ENCODE peak calls at places on chromosomes 12 and 14, in eight cellular contexts. One of them, this sample, is unnamed.

GRCh38 chr12:91215940-91216454 is 33.4 kb upstream of the DCN start:
- DNase-seq in heart right ventricle: no peak
- DNase-seq in stomach: no peak
- DNase-seq in WTC11: no peak
- DNase-seq in Peyer's patch: no peak
- DNase-seq in fibroblast of the aortic adventitia: peak
- DNase-seq in upper lobe of left lung: no peak
- DNase-seq in CD8-positive, alpha-beta memory T cell: no peak
- DNase-seq in this sample: no peak

GRCh38 chr14:33859306-33859705 is 91.6 kb downstream of the EGLN3 start:
- DNase-seq in CD8-positive, alpha-beta memory T cell: no peak
- DNase-seq in fibroblast of the aortic adventitia: no peak
- DNase-seq in stomach: no peak
- DNase-seq in Peyer's patch: no peak
- DNase-seq in heart right ventricle: no peak
- DNase-seq in upper lobe of left lung: no peak
- DNase-seq in WTC11: no peak
- DNase-seq in this sample: no peak

GRCh38 chr12:754871-755562 is 2.6 kb downstream of the WNK1 start:
- DNase-seq in Peyer's patch: no peak
- DNase-seq in WTC11: no peak
- DNase-seq in fibroblast of the aortic adventitia: peak
- DNase-seq in CD8-positive, alpha-beta memory T cell: peak
- DNase-seq in upper lobe of left lung: no peak
- DNase-seq in stomach: no peak
- DNase-seq in heart right ventricle: no peak
- DNase-seq in this sample: peak

GRCh38 chr12:95541436-95541835 is 9.8 kb downstream of the USP44 start:
- DNase-seq in CD8-positive, alpha-beta memory T cell: no peak
- DNase-seq in WTC11: no peak
- DNase-seq in heart right ventricle: no peak
- DNase-seq in stomach: no peak
- DNase-seq in fibroblast of the aortic adventitia: no peak
- DNase-seq in upper lobe of left lung: no peak
- DNase-seq in Peyer's patch: no peak
- DNase-seq in this sample: no peak

GRCh38 chr12:2793561-2793960 is 1.2 kb upstream of the FKBP4 start:
- DNase-seq in stomach: no peak
- DNase-seq in CD8-positive, alpha-beta memory T cell: no peak
- DNase-seq in Peyer's patch: no peak
- DNase-seq in heart right ventricle: no peak
- DNase-seq in WTC11: no peak
- DNase-seq in upper lobe of left lung: no peak
- DNase-seq in fibroblast of the aortic adventitia: no peak
- DNase-seq in this sample: no peak

GRCh38 chr12:32505067-32505466 is 105.7 kb downstream of the FGD4 start:
- DNase-seq in fibroblast of the aortic adventitia: no peak
- DNase-seq in WTC11: no peak
- DNase-seq in CD8-positive, alpha-beta memory T cell: no peak
- DNase-seq in stomach: no peak
- DNase-seq in heart right ventricle: no peak
- DNase-seq in Peyer's patch: no peak
- DNase-seq in upper lobe of left lung: no peak
- DNase-seq in this sample: no peak

GRCh38 chr12:131941987-131942341 is 7.8 kb upstream of the EP400 start:
- DNase-seq in Peyer's patch: no peak
- DNase-seq in heart right ventricle: no peak
- DNase-seq in fibroblast of the aortic adventitia: no peak
- DNase-seq in CD8-positive, alpha-beta memory T cell: no peak
- DNase-seq in upper lobe of left lung: no peak
- DNase-seq in WTC11: no peak
- DNase-seq in stomach: no peak
- DNase-seq in this sample: no peak

GRCh38 chr12:120972870-120973543 is 5.3 kb upstream of the HNF1A start:
- DNase-seq in fibroblast of the aortic adventitia: no peak
- DNase-seq in WTC11: peak
- DNase-seq in CD8-positive, alpha-beta memory T cell: no peak
- DNase-seq in stomach: no peak
- DNase-seq in Peyer's patch: no peak
- DNase-seq in upper lobe of left lung: no peak
- DNase-seq in heart right ventricle: no peak
- DNase-seq in this sample: peak

GRCh38 chr14:37124617-37125016 is 47.8 kb downstream of the SLC25A21 start:
- DNase-seq in stomach: no peak
- DNase-seq in Peyer's patch: no peak
- DNase-seq in CD8-positive, alpha-beta memory T cell: no peak
- DNase-seq in WTC11: peak
- DNase-seq in heart right ventricle: no peak
- DNase-seq in fibroblast of the aortic adventitia: no peak
- DNase-seq in upper lobe of left lung: no peak
- DNase-seq in this sample: peak

GRCh38 chr12:47214771-47215170 is 135.0 kb upstream of the AMIGO2 start:
- DNase-seq in upper lobe of left lung: no peak
- DNase-seq in heart right ventricle: no peak
- DNase-seq in CD8-positive, alpha-beta memory T cell: no peak
- DNase-seq in Peyer's patch: no peak
- DNase-seq in stomach: no peak
- DNase-seq in fibroblast of the aortic adventitia: no peak
- DNase-seq in WTC11: no peak
- DNase-seq in this sample: no peak

GRCh38 chr14:50666772-50667490 is 1.2 kb downstream of the SAV1 start:
- DNase-seq in stomach: peak
- DNase-seq in CD8-positive, alpha-beta memory T cell: no peak
- DNase-seq in upper lobe of left lung: no peak
- DNase-seq in heart right ventricle: no peak
- DNase-seq in WTC11: no peak
- DNase-seq in fibroblast of the aortic adventitia: peak
- DNase-seq in Peyer's patch: peak
- DNase-seq in this sample: peak

GRCh38 chr12:22687677-22688076 is 62.7 kb downstream of the ETNK1 start:
- DNase-seq in upper lobe of left lung: no peak
- DNase-seq in CD8-positive, alpha-beta memory T cell: no peak
- DNase-seq in WTC11: no peak
- DNase-seq in Peyer's patch: no peak
- DNase-seq in heart right ventricle: no peak
- DNase-seq in fibroblast of the aortic adventitia: peak
- DNase-seq in stomach: no peak
- DNase-seq in this sample: no peak

GRCh38 chr12:120015313-120015712 is 26.3 kb downstream of the BICDL1 start:
- DNase-seq in fibroblast of the aortic adventitia: no peak
- DNase-seq in CD8-positive, alpha-beta memory T cell: peak
- DNase-seq in upper lobe of left lung: no peak
- DNase-seq in heart right ventricle: no peak
- DNase-seq in stomach: no peak
- DNase-seq in Peyer's patch: no peak
- DNase-seq in WTC11: no peak
- DNase-seq in this sample: no peak

GRCh38 chr12:49368240-49368600 is 958 bp downstream of the SPATS2 start:
- DNase-seq in stomach: no peak
- DNase-seq in Peyer's patch: no peak
- DNase-seq in heart right ventricle: no peak
- DNase-seq in WTC11: no peak
- DNase-seq in upper lobe of left lung: no peak
- DNase-seq in CD8-positive, alpha-beta memory T cell: no peak
- DNase-seq in fibroblast of the aortic adventitia: no peak
- DNase-seq in this sample: no peak

GRCh38 chr12:7047318-7047717 is 13.2 kb upstream of the C1S start:
- DNase-seq in WTC11: no peak
- DNase-seq in Peyer's patch: no peak
- DNase-seq in upper lobe of left lung: no peak
- DNase-seq in CD8-positive, alpha-beta memory T cell: no peak
- DNase-seq in heart right ventricle: no peak
- DNase-seq in fibroblast of the aortic adventitia: no peak
- DNase-seq in stomach: no peak
- DNase-seq in this sample: no peak

GRCh38 chr12:76688627-76689026 is 75.3 kb upstream of the ZDHHC17 start:
- DNase-seq in stomach: no peak
- DNase-seq in fibroblast of the aortic adventitia: no peak
- DNase-seq in CD8-positive, alpha-beta memory T cell: no peak
- DNase-seq in upper lobe of left lung: no peak
- DNase-seq in heart right ventricle: no peak
- DNase-seq in WTC11: no peak
- DNase-seq in Peyer's patch: no peak
- DNase-seq in this sample: peak

GRCh38 chr12:643478-644292 is 19.6 kb downstream of the NINJ2 start:
- DNase-seq in CD8-positive, alpha-beta memory T cell: no peak
- DNase-seq in fibroblast of the aortic adventitia: no peak
- DNase-seq in Peyer's patch: peak
- DNase-seq in stomach: peak
- DNase-seq in heart right ventricle: peak
- DNase-seq in upper lobe of left lung: peak
- DNase-seq in WTC11: no peak
- DNase-seq in this sample: peak

GRCh38 chr14:68177728-68178127 is 358.1 kb downstream of the RAD51B start:
- DNase-seq in CD8-positive, alpha-beta memory T cell: no peak
- DNase-seq in Peyer's patch: no peak
- DNase-seq in stomach: no peak
- DNase-seq in WTC11: no peak
- DNase-seq in fibroblast of the aortic adventitia: no peak
- DNase-seq in upper lobe of left lung: no peak
- DNase-seq in heart right ventricle: no peak
- DNase-seq in this sample: no peak

GRCh38 chr14:101359221-101360044 is 201.9 kb upstream of the DIO3 start:
- DNase-seq in CD8-positive, alpha-beta memory T cell: no peak
- DNase-seq in stomach: no peak
- DNase-seq in heart right ventricle: peak
- DNase-seq in fibroblast of the aortic adventitia: no peak
- DNase-seq in Peyer's patch: no peak
- DNase-seq in upper lobe of left lung: no peak
- DNase-seq in WTC11: no peak
- DNase-seq in this sample: no peak

GRCh38 chr14:102948698-102949061 is 26.2 kb downstream of the AMN start:
- DNase-seq in Peyer's patch: no peak
- DNase-seq in heart right ventricle: no peak
- DNase-seq in WTC11: no peak
- DNase-seq in upper lobe of left lung: peak
- DNase-seq in fibroblast of the aortic adventitia: no peak
- DNase-seq in CD8-positive, alpha-beta memory T cell: no peak
- DNase-seq in stomach: no peak
- DNase-seq in this sample: no peak

GRCh38 chr14:21894003-21894897 is 220.6 kb upstream of the OR4E1 start:
- DNase-seq in fibroblast of the aortic adventitia: no peak
- DNase-seq in CD8-positive, alpha-beta memory T cell: peak
- DNase-seq in heart right ventricle: no peak
- DNase-seq in upper lobe of left lung: peak
- DNase-seq in Peyer's patch: peak
- DNase-seq in stomach: peak
- DNase-seq in WTC11: peak
- DNase-seq in this sample: peak

GRCh38 chr14:57530571-57530970 is 36.9 kb upstream of the CCDC198 start:
- DNase-seq in Peyer's patch: no peak
- DNase-seq in fibroblast of the aortic adventitia: no peak
- DNase-seq in stomach: no peak
- DNase-seq in WTC11: no peak
- DNase-seq in upper lobe of left lung: no peak
- DNase-seq in CD8-positive, alpha-beta memory T cell: no peak
- DNase-seq in heart right ventricle: no peak
- DNase-seq in this sample: no peak

GRCh38 chr14:72476657-72477499 is 417.0 kb downstream of the DPF3 start:
- DNase-seq in heart right ventricle: no peak
- DNase-seq in WTC11: no peak
- DNase-seq in upper lobe of left lung: no peak
- DNase-seq in Peyer's patch: peak
- DNase-seq in stomach: no peak
- DNase-seq in CD8-positive, alpha-beta memory T cell: peak
- DNase-seq in fibroblast of the aortic adventitia: peak
- DNase-seq in this sample: peak

GRCh38 chr14:76101980-76102379 is 49.7 kb upstream of the GPATCH2L start:
- DNase-seq in Peyer's patch: no peak
- DNase-seq in upper lobe of left lung: no peak
- DNase-seq in CD8-positive, alpha-beta memory T cell: no peak
- DNase-seq in fibroblast of the aortic adventitia: no peak
- DNase-seq in stomach: no peak
- DNase-seq in WTC11: no peak
- DNase-seq in heart right ventricle: no peak
- DNase-seq in this sample: no peak

GRCh38 chr12:108367436-108367835 is 28.3 kb upstream of the CMKLR1 start:
- DNase-seq in WTC11: no peak
- DNase-seq in Peyer's patch: no peak
- DNase-seq in stomach: no peak
- DNase-seq in CD8-positive, alpha-beta memory T cell: no peak
- DNase-seq in upper lobe of left lung: no peak
- DNase-seq in fibroblast of the aortic adventitia: no peak
- DNase-seq in heart right ventricle: no peak
- DNase-seq in this sample: no peak

GRCh38 chr12:214005-214736 is at the start of gene SLC6A12:
- DNase-seq in upper lobe of left lung: no peak
- DNase-seq in heart right ventricle: no peak
- DNase-seq in fibroblast of the aortic adventitia: no peak
- DNase-seq in CD8-positive, alpha-beta memory T cell: no peak
- DNase-seq in stomach: no peak
- DNase-seq in WTC11: no peak
- DNase-seq in Peyer's patch: no peak
- DNase-seq in this sample: no peak

GRCh38 chr14:24279301-24280186 is 8.1 kb upstream of the RABGGTA start:
- DNase-seq in WTC11: no peak
- DNase-seq in Peyer's patch: peak
- DNase-seq in upper lobe of left lung: no peak
- DNase-seq in CD8-positive, alpha-beta memory T cell: peak
- DNase-seq in fibroblast of the aortic adventitia: no peak
- DNase-seq in heart right ventricle: peak
- DNase-seq in stomach: no peak
- DNase-seq in this sample: no peak

GRCh38 chr12:116513944-116514343 is 45.2 kb upstream of the MAP1LC3B2 start:
- DNase-seq in stomach: no peak
- DNase-seq in heart right ventricle: no peak
- DNase-seq in CD8-positive, alpha-beta memory T cell: no peak
- DNase-seq in upper lobe of left lung: no peak
- DNase-seq in WTC11: no peak
- DNase-seq in Peyer's patch: no peak
- DNase-seq in fibroblast of the aortic adventitia: no peak
- DNase-seq in this sample: no peak

GRCh38 chr14:43872222-43872621 is 634.9 kb downstream of the FSCB start:
- DNase-seq in WTC11: peak
- DNase-seq in Peyer's patch: no peak
- DNase-seq in upper lobe of left lung: no peak
- DNase-seq in CD8-positive, alpha-beta memory T cell: no peak
- DNase-seq in fibroblast of the aortic adventitia: no peak
- DNase-seq in heart right ventricle: no peak
- DNase-seq in stomach: no peak
- DNase-seq in this sample: peak

GRCh38 chr12:57837779-57838562 is 8.6 kb downstream of the CTDSP2 start:
- DNase-seq in fibroblast of the aortic adventitia: peak
- DNase-seq in WTC11: peak
- DNase-seq in Peyer's patch: no peak
- DNase-seq in stomach: no peak
- DNase-seq in upper lobe of left lung: no peak
- DNase-seq in CD8-positive, alpha-beta memory T cell: no peak
- DNase-seq in heart right ventricle: peak
- DNase-seq in this sample: peak

GRCh38 chr14:90443161-90444076 is 46.6 kb downstream of the CALM1 start:
- DNase-seq in fibroblast of the aortic adventitia: no peak
- DNase-seq in stomach: no peak
- DNase-seq in WTC11: no peak
- DNase-seq in Peyer's patch: no peak
- DNase-seq in upper lobe of left lung: no peak
- DNase-seq in CD8-positive, alpha-beta memory T cell: no peak
- DNase-seq in heart right ventricle: no peak
- DNase-seq in this sample: no peak

GRCh38 chr12:39878753-39879152 is 227.1 kb downstream of the SLC2A13 start:
- DNase-seq in heart right ventricle: no peak
- DNase-seq in Peyer's patch: no peak
- DNase-seq in fibroblast of the aortic adventitia: no peak
- DNase-seq in WTC11: no peak
- DNase-seq in stomach: no peak
- DNase-seq in upper lobe of left lung: no peak
- DNase-seq in CD8-positive, alpha-beta memory T cell: no peak
- DNase-seq in this sample: peak

GRCh38 chr14:101925152-101925551 is 39.2 kb upstream of the DYNC1H1 start:
- DNase-seq in stomach: no peak
- DNase-seq in fibroblast of the aortic adventitia: no peak
- DNase-seq in WTC11: no peak
- DNase-seq in heart right ventricle: no peak
- DNase-seq in Peyer's patch: no peak
- DNase-seq in upper lobe of left lung: peak
- DNase-seq in CD8-positive, alpha-beta memory T cell: no peak
- DNase-seq in this sample: no peak

GRCh38 chr12:132700212-132700913 is 10.3 kb upstream of the PGAM5 start:
- DNase-seq in CD8-positive, alpha-beta memory T cell: no peak
- DNase-seq in heart right ventricle: no peak
- DNase-seq in stomach: no peak
- DNase-seq in fibroblast of the aortic adventitia: peak
- DNase-seq in WTC11: no peak
- DNase-seq in Peyer's patch: no peak
- DNase-seq in upper lobe of left lung: no peak
- DNase-seq in this sample: no peak

This sample was measured in GM23338.